ENCODE peak calls at places on chromosomes 6 and 20, in six cellular contexts. B is lower lobe of right lung, S is epithelial cell of esophagus, K is uterus, P is ecto neural progenitor cell, Y is HFFc6. G is an unnamed sample.

GRCh38 chr20:62244644-62245108 is 6.4 kb downstream of the OSBPL2 start:
- DNase-seq in Y (no peak), S (no peak), B (no peak), P (no peak), K (no peak), G (no peak)

GRCh38 chr6:16787128-16787685 is 25.9 kb upstream of the ATXN1 start:
- DNase-seq in Y (no peak), K (no peak), P (no peak), S (no peak), B (no peak), G (no peak)

GRCh38 chr6:71510057-71510713 is 221.6 kb downstream of the OGFRL1 start:
- DNase-seq in P (peak), Y (peak), S (peak), B (no peak), K (peak), G (no peak)

GRCh38 chr20:13158339-13158738 is 62.7 kb upstream of the ISM1 start:
- DNase-seq in Y (no peak), S (no peak), B (no peak), P (no peak), K (peak), G (no peak)

GRCh38 chr6:47180633-47181032 is 129.1 kb downstream of the TNFRSF21 start:
- DNase-seq in K (no peak), S (peak), P (no peak), Y (peak), B (no peak), G (no peak)

GRCh38 chr20:10404023-10404628 is 29.9 kb downstream of the MKKS start:
- DNase-seq in Y (no peak), K (no peak), B (no peak), P (no peak), S (no peak), G (no peak)

GRCh38 chr20:63952769-63953168 is 3.4 kb downstream of the UCKL1 start:
- DNase-seq in P (no peak), S (no peak), B (no peak), Y (no peak), K (no peak), G (no peak)

GRCh38 chr6:145137425-145137824 is 597.9 kb downstream of the EPM2A start:
- DNase-seq in S (peak), Y (peak), P (no peak), K (no peak), B (no peak), G (no peak)

GRCh38 chr6:51962355-51962754 is 125.1 kb downstream of the PKHD1 start:
- DNase-seq in B (no peak), Y (no peak), S (no peak), K (no peak), P (no peak), G (no peak)

GRCh38 chr20:5181955-5182354 is 55.1 kb downstream of the CDS2 start:
- DNase-seq in Y (peak), B (no peak), P (no peak), S (no peak), K (no peak), G (no peak)

GRCh38 chr6:139369568-139370046 is 4.8 kb downstream of the CITED2 start:
- DNase-seq in P (no peak), Y (peak), B (no peak), S (peak), K (no peak), G (no peak)

GRCh38 chr6:37600287-37600916 is 97.3 kb downstream of the MDGA1 start:
- DNase-seq in S (no peak), B (no peak), Y (no peak), K (no peak), P (no peak), G (no peak)

GRCh38 chr20:57590485-57591288 is 29.5 kb downstream of the ZBP1 start:
- DNase-seq in S (no peak), K (no peak), P (no peak), Y (no peak), B (peak), G (no peak)

GRCh38 chr6:126811307-126811706 is 307.2 kb upstream of the RSPO3 start:
- DNase-seq in K (peak), P (no peak), S (no peak), Y (no peak), B (no peak), G (no peak)

GRCh38 chr6:126804255-126805064 is 314.0 kb upstream of the RSPO3 start:
- DNase-seq in K (peak), B (no peak), S (peak), Y (peak), P (no peak), G (no peak)

GRCh38 chr20:16929756-16930155 is 181.6 kb downstream of the OTOR start:
- DNase-seq in P (no peak), S (no peak), B (no peak), Y (no peak), K (no peak), G (no peak)

GRCh38 chr6:25296980-25297379 is 17.8 kb downstream of the CARMIL1 start:
- DNase-seq in P (no peak), B (no peak), Y (no peak), K (no peak), S (no peak), G (no peak)

GRCh38 chr6:21279619-21280018 is 313.9 kb upstream of the SOX4 start:
- DNase-seq in K (no peak), B (no peak), Y (no peak), S (no peak), P (no peak), G (no peak)

GRCh38 chr6:38179794-38180430 is 360.4 kb downstream of the ZFAND3 start:
- DNase-seq in S (no peak), P (peak), B (no peak), Y (no peak), K (no peak), G (no peak)

GRCh38 chr6:55868910-55869479 is 6.4 kb downstream of the BMP5 start:
- DNase-seq in K (no peak), B (no peak), Y (no peak), S (peak), P (no peak), G (no peak)

GRCh38 chr6:71902261-71902660 is 15.9 kb downstream of the RIMS1 start:
- DNase-seq in Y (no peak), P (no peak), S (no peak), B (no peak), K (no peak), G (no peak)

GRCh38 chr6:122838060-122838780 is 49.2 kb downstream of the SMPDL3A start:
- DNase-seq in S (peak), P (no peak), B (no peak), K (no peak), Y (peak), G (no peak)

G was measured in effector CD8-positive, alpha-beta T cell.